ENCODE peak calls at places on chromosomes 4 and X, in eight cellular contexts. E is GM12878, M is A549, D is endothelial cell of umbilical vein, Z is HepG2, B is K562, O is HCT116, Y is SK-N-SH. L is an unnamed sample.

GRCh38 chr4:648579-649292 is 23.4 kb downstream of the PDE6B start:
- DNase-seq in D (no peak), Z (peak), Y (no peak), O (no peak), B (no peak), M (no peak), E (no peak), L (no peak)

GRCh38 chrX:94744786-94745185 is 1070.8 kb downstream of the FAM133A start:
- DNase-seq in M (no peak), D (no peak), Y (no peak), B (no peak), O (no peak), E (no peak), Z (no peak), L (no peak)

GRCh38 chrX:43973249-43973672 is at the start of gene NDP:
- DNase-seq in D (peak), B (no peak), Y (peak), E (no peak), M (no peak), Z (no peak), O (no peak), L (no peak)

GRCh38 chr4:142354794-142355416 is 491.2 kb downstream of the INPP4B start:
- DNase-seq in M (no peak), O (no peak), Z (no peak), D (no peak), Y (no peak), E (no peak), B (no peak), L (peak)

GRCh38 chr4:46946914-46947313 is 37.9 kb upstream of the COX7B2 start:
- DNase-seq in Y (no peak), E (no peak), O (no peak), Z (no peak), M (peak), D (peak), B (no peak), L (no peak)

GRCh38 chr4:47686294-47686872 is 151.5 kb downstream of the CORIN start:
- DNase-seq in O (peak), Z (peak), M (peak), Y (peak), B (peak), D (peak), E (peak), L (peak)

GRCh38 chr4:100936676-100937390 is 410.5 kb downstream of the PPP3CA start:
- DNase-seq in E (no peak), O (no peak), M (no peak), D (no peak), Z (no peak), B (no peak), Y (no peak), L (no peak)

GRCh38 chr4:120843840-120844527 is 78.5 kb downstream of the PRDM5 start:
- DNase-seq in Y (peak), O (no peak), B (no peak), M (peak), D (no peak), Z (no peak), E (no peak), L (peak)

GRCh38 chr4:75345436-75345835 is 168.8 kb downstream of the RCHY1 start:
- DNase-seq in B (no peak), E (no peak), Y (no peak), O (no peak), M (no peak), Z (no peak), D (no peak), L (no peak)

GRCh38 chr4:176150704-176151103 is 44.7 kb downstream of the SPATA4 start:
- DNase-seq in B (no peak), Z (no peak), O (no peak), M (no peak), D (no peak), Y (no peak), E (no peak), L (no peak)

GRCh38 chr4:10157478-10158354 is 41.1 kb upstream of the WDR1 start:
- DNase-seq in Z (peak), B (peak), M (peak), D (peak), Y (peak), O (peak), E (peak), L (peak)

GRCh38 chr4:166421556-166422156 is 548.6 kb downstream of the TLL1 start:
- DNase-seq in D (no peak), O (no peak), B (no peak), Z (no peak), Y (no peak), M (no peak), E (no peak), L (no peak)

GRCh38 chrX:49262603-49263002 is 1.9 kb downstream of the FOXP3 start:
- DNase-seq in O (no peak), Z (no peak), Y (no peak), M (no peak), D (no peak), E (no peak), B (no peak), L (no peak)

GRCh38 chrX:101206471-101206870 is 13.1 kb upstream of the DRP2 start:
- DNase-seq in D (peak), E (no peak), O (peak), M (peak), Z (peak), Y (peak), B (peak), L (peak)
- TF ChIP-seq CTCF in D (peak), E (peak), O (no peak), M (peak), Z (peak), Y (peak), B (peak), L (peak)

GRCh38 chrX:11793734-11794133 is 35.7 kb downstream of the MSL3 start:
- DNase-seq in Y (no peak), B (no peak), D (no peak), O (no peak), Z (no peak), M (no peak), E (no peak), L (no peak)

GRCh38 chrX:11789809-11790208 is 31.8 kb downstream of the MSL3 start:
- DNase-seq in M (no peak), B (no peak), O (no peak), Y (no peak), Z (no peak), E (peak), D (no peak), L (no peak)

GRCh38 chrX:11791537-11791936 is 33.5 kb downstream of the MSL3 start:
- DNase-seq in O (no peak), B (no peak), E (no peak), Z (no peak), D (no peak), Y (no peak), M (no peak), L (no peak)

GRCh38 chrX:11792461-11793421 is 34.7 kb downstream of the MSL3 start:
- DNase-seq in D (no peak), Y (no peak), O (no peak), E (peak), B (no peak), Z (no peak), M (peak), L (no peak)

GRCh38 chrX:11791090-11791489 is 33.1 kb downstream of the MSL3 start:
- DNase-seq in D (no peak), M (peak), Z (no peak), Y (no peak), O (no peak), B (no peak), E (no peak), L (no peak)
- TF ChIP-seq MAX in D (no peak), M (no peak), Z (no peak), Y (no peak), O (no peak), B (no peak), E (no peak), L (no peak)

GRCh38 chr4:3074078-3074845 is at the start of the genes HTT and HTT-AS:
- DNase-seq in O (peak), M (peak), E (peak), Z (peak), B (peak), Y (peak), D (peak), L (peak)

GRCh38 chr4:3075652-3075981 is 1.1 kb downstream of the HTT start:
- DNase-seq in Z (no peak), E (no peak), Y (no peak), O (no peak), D (no peak), M (no peak), B (no peak), L (no peak)

GRCh38 chr4:3074846-3075651 is 568 bp downstream of the HTT start:
- DNase-seq in M (peak), Y (peak), Z (peak), B (peak), D (peak), E (no peak), O (peak), L (peak)

GRCh38 chr4:3071811-3072210 is 2.5 kb downstream of the HTT-AS start:
- DNase-seq in D (no peak), M (no peak), B (no peak), Y (no peak), Z (no peak), E (no peak), O (no peak), L (no peak)

GRCh38 chr4:3073158-3074077 is 920 bp downstream of the HTT-AS start:
- DNase-seq in M (no peak), D (no peak), B (no peak), O (no peak), E (no peak), Y (peak), Z (peak), L (peak)
- TF ChIP-seq CTCF in M (no peak), D (no peak), B (peak), O (no peak), E (no peak), Y (peak), Z (peak), L (no peak)

GRCh38 chr4:185096032-185096653 is 46.9 kb upstream of the SLC25A4 start:
- DNase-seq in Y (peak), B (peak), O (peak), D (peak), M (peak), E (no peak), Z (peak), L (peak)
- TF ChIP-seq MAX in Y (no peak), B (no peak), O (peak), D (no peak), M (no peak), E (no peak), Z (no peak), L (no peak)

GRCh38 chrX:104195489-104196084 is 29.3 kb downstream of the FAM199X start:
- DNase-seq in M (peak), Z (peak), B (peak), D (peak), E (no peak), Y (peak), O (peak), L (peak)
- TF ChIP-seq CTCF in M (peak), Z (peak), B (peak), D (peak), E (peak), Y (peak), O (peak), L (peak)

DNA sequence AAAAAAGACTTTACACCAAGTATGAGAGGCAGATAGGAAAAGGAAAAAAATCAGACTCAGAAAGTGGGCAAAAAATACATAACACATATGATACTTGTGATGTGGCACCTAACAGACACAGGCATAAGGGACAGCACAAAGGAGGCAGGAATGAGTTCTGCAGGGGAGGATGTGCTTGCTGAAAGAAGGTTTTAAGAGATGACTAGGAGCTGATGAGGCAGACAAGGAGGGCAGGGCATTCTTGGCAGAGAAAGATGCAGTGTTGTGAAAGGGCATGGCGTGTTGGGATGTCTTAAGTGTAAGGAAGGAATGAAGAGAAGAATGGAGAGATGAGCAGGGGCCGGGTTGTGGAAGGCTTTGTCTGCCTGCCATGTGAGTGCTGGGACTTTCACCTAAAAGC is 49.7 kb upstream of the TMEM154 start:
- DNase-seq in D (no peak), Y (no peak), B (no peak), E (no peak), O (no peak), Z (no peak), M (peak), L (no peak)
- TF ChIP-seq MAX in D (no peak), Y (no peak), B (no peak), E (no peak), O (no peak), Z (no peak), M (no peak), L (no peak)

GRCh38 chr4:71609651-71610050 is 174.2 kb downstream of the GC start:
- DNase-seq in Z (no peak), M (no peak), B (no peak), Y (no peak), D (no peak), E (no peak), O (no peak), L (no peak)
- TF ChIP-seq CTCF in Z (no peak), M (no peak), B (no peak), Y (no peak), D (no peak), E (no peak), O (no peak), L (no peak)

DNA sequence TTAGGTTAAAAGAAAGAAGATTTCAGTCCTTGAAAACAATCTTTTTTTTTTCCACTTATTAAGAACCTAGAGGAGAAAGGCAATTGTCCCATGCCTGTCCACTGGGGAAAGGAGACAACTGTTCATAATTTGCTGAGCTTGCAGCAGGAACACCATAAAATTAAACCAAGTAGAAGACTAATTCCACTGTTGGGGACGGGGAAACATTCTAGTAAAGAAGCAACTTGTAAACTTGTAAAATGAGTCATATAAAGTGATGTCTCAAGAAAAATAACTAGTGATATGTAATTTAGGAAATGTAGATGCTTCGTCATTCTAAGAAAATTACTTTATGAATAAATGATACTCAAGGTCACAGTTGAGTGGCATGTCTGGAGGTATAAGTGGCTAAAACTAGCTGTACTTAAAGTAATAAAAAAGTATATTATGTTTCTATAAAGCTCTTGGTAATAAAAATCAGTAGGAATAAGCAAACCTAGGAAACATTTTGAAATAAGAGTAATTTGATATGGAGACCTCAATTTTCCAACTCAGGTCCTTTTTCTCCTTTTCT is 121.2 kb upstream of the MID1 start:
- DNase-seq in D (no peak), B (no peak), Z (no peak), E (no peak), M (no peak), O (no peak), Y (no peak), L (no peak)
- TF ChIP-seq MAX in D (no peak), B (no peak), Z (no peak), E (no peak), M (no peak), O (no peak), Y (no peak), L (no peak)

DNA sequence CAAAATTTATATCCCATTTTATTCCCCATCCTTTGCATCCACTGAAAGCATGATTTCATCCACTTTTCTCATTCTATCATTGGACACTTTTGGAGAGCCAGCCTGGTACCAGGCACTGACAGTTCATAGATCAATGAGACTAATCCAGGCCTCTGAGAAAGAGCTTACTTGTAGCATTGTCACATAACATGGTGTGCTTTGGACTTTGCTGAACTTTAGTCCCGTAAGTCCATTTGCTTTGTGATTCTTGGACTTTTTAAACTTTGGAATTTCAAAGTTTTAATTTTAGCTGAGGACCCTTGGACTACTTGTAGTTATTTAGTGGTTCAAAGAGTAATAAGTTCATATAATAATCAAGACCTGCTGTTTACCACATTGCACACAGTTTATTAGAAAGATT is 11.5 kb downstream of the LIAS start:
- DNase-seq in O (no peak), D (no peak), M (no peak), Y (no peak), E (no peak), Z (peak), B (no peak), L (no peak)
- TF ChIP-seq CTCF in O (no peak), D (no peak), M (no peak), Y (no peak), E (no peak), Z (no peak), B (no peak), L (no peak)